ENCODE peak calls at places on chromosome 3, in seven cellular contexts. L is cardiac fibroblast, R is BJ, Y is transverse colon, E is IMR-90, Z is prostate gland, Q is neural progenitor cell. N is an unnamed sample.

GRCh38 chr3:143121240-143122088 is 1.9 kb downstream of the CHST2 start:
- DNase-seq in E (peak), Y (peak), Z (peak), L (peak), Q (no peak), R (peak), N (no peak)

GRCh38 chr3:31653464-31653863 is 120.7 kb downstream of the STT3B start:
- DNase-seq in R (no peak), L (no peak), Y (no peak), Z (no peak), E (no peak), Q (no peak), N (no peak)

GRCh38 chr3:142993958-142994442 is 7.4 kb upstream of the U2SURP start:
- DNase-seq in Q (peak), E (peak), Y (peak), R (no peak), L (peak), Z (no peak), N (peak)

GRCh38 chr3:72960812-72961518 is 35.6 kb upstream of the PPP4R2 start:
- DNase-seq in Q (no peak), E (peak), Z (no peak), Y (peak), R (no peak), L (peak), N (no peak)

GRCh38 chr3:99984668-99985067 is 129.6 kb downstream of the FILIP1L start:
- DNase-seq in Y (no peak), E (no peak), Z (no peak), Q (no peak), L (no peak), R (no peak), N (no peak)

GRCh38 chr3:119974666-119975065 is 119.6 kb downstream of the GSK3B start:
- DNase-seq in Z (no peak), E (no peak), L (no peak), R (no peak), Y (no peak), Q (no peak), N (no peak)

GRCh38 chr3:144272715-144273114 is 301.1 kb downstream of the DIPK2A start:
- DNase-seq in R (no peak), Z (no peak), L (no peak), Q (no peak), Y (no peak), E (no peak), N (no peak)

GRCh38 chr3:127124135-127124534 is 68.8 kb upstream of the PRR23E start:
- DNase-seq in Z (no peak), E (peak), Q (peak), R (no peak), Y (no peak), L (peak), N (no peak)

GRCh38 chr3:20511863-20512262 is 325.9 kb upstream of the SGO1 start:
- DNase-seq in Z (no peak), L (peak), Q (peak), E (peak), Y (no peak), R (peak), N (peak)

GRCh38 chr3:9497821-9498565 is 55.6 kb downstream of the LHFPL4 start:
- DNase-seq in R (no peak), Z (no peak), Q (no peak), E (peak), Y (no peak), L (no peak), N (no peak)

GRCh38 chr3:35335703-35336102 is 303.6 kb upstream of the ARPP21 start:
- DNase-seq in E (no peak), L (no peak), R (no peak), Y (no peak), Z (no peak), Q (no peak), N (no peak)

GRCh38 chr3:150765949-150766720 is 3.2 kb upstream of the SIAH2 start:
- DNase-seq in R (no peak), Y (no peak), Q (peak), E (peak), L (no peak), Z (no peak), N (peak)

GRCh38 chr3:120442975-120443517 is 7.7 kb downstream of the FSTL1 start:
- DNase-seq in Y (no peak), E (no peak), R (no peak), L (no peak), Z (no peak), Q (peak), N (no peak)

GRCh38 chr3:53254190-53254809 is 1.5 kb downstream of the TKT start:
- DNase-seq in L (no peak), E (no peak), Z (no peak), Q (no peak), Y (no peak), R (no peak), N (no peak)

GRCh38 chr3:151923901-151924300 is 50.5 kb downstream of the SUCNR1 start:
- DNase-seq in L (peak), Z (no peak), Q (no peak), R (peak), E (peak), Y (no peak), N (no peak)

GRCh38 chr3:55169608-55170010 is 241.8 kb upstream of the LRTM1 start:
- DNase-seq in Q (no peak), E (peak), L (peak), Y (no peak), Z (no peak), R (peak), N (peak)

GRCh38 chr3:158727499-158728377 is 4.5 kb downstream of the RARRES1 start:
- DNase-seq in Q (peak), L (peak), R (no peak), Y (peak), Z (peak), E (peak), N (no peak)

GRCh38 chr3:60972599-60972998 is 278.7 kb downstream of the FHIT start:
- DNase-seq in L (no peak), Q (no peak), R (no peak), Y (no peak), Z (no peak), E (no peak), N (no peak)

GRCh38 chr3:49903451-49904424 is at the start of gene MST1R:
- DNase-seq in L (peak), R (no peak), Q (peak), E (no peak), Z (peak), Y (peak), N (no peak)

GRCh38 chr3:153293222-153293621 is 131.2 kb downstream of the RAP2B start:
- DNase-seq in E (peak), L (peak), Z (no peak), Y (no peak), Q (no peak), R (no peak), N (no peak)

GRCh38 chr3:54665201-54665600 is 262.7 kb downstream of the LRTM1 start:
- DNase-seq in R (no peak), Q (no peak), Y (no peak), L (no peak), E (no peak), Z (no peak), N (no peak)

GRCh38 chr3:149239357-149239936 is 17.8 kb upstream of the CP start:
- DNase-seq in R (no peak), Z (no peak), Y (no peak), E (no peak), Q (no peak), L (no peak), N (no peak)

GRCh38 chr3:177754508-177754921 is 557.2 kb upstream of the TBL1XR1 start:
- DNase-seq in E (no peak), Z (no peak), Q (no peak), L (no peak), R (no peak), Y (no peak), N (no peak)

GRCh38 chr3:161913786-161914389 is 417.3 kb downstream of the OTOL1 start:
- DNase-seq in Z (no peak), Y (no peak), R (no peak), L (peak), Q (no peak), E (peak), N (peak)

GRCh38 chr3:133882986-133883586 is 12.6 kb downstream of the RAB6B start:
- DNase-seq in R (no peak), L (no peak), Y (no peak), E (no peak), Q (no peak), Z (no peak), N (no peak)

GRCh38 chr3:17800232-17800631 is 57.8 kb upstream of the TBC1D5 start:
- DNase-seq in Q (no peak), L (no peak), Z (no peak), Y (no peak), R (no peak), E (no peak), N (no peak)

GRCh38 chr3:55322649-55323048 is 164.5 kb downstream of the WNT5A start:
- DNase-seq in E (no peak), Y (no peak), R (no peak), L (no peak), Z (no peak), Q (peak), N (no peak)

GRCh38 chr3:36730965-36731364 is 33.4 kb downstream of the DCLK3 start:
- DNase-seq in E (no peak), Q (no peak), L (no peak), Z (no peak), Y (peak), R (no peak), N (no peak)

GRCh38 chr3:160678447-160678846 is 1.5 kb downstream of the ARL14 start:
- DNase-seq in R (no peak), Q (no peak), E (no peak), Z (no peak), L (peak), Y (peak), N (no peak)

GRCh38 chr3:184174278-184174645 is 393 bp upstream of the AP2M1 start:
- DNase-seq in Y (no peak), Z (no peak), Q (no peak), E (no peak), R (no peak), L (no peak), N (no peak)
- H3K4me3 ChIP-seq in Y (no peak), Z (no peak), Q (no peak), E (no peak), R (no peak), L (no peak), N (no peak)

GRCh38 chr3:115436767-115437301 is 186.5 kb upstream of the GAP43 start:
- DNase-seq in E (peak), L (peak), R (peak), Q (peak), Y (no peak), Z (no peak), N (peak)
- TF ChIP-seq CTCF in E (peak), L (peak), R (peak), Q (no peak), Y (no peak), Z (no peak), N (peak)

GRCh38 chr3:156816091-156816793 is 9.9 kb upstream of the LEKR1 start:
- DNase-seq in Z (no peak), L (peak), E (peak), Y (peak), Q (peak), R (peak), N (no peak)

GRCh38 chr3:156816794-156817741 is 9.1 kb upstream of the LEKR1 start:
- DNase-seq in E (peak), Y (peak), R (peak), Z (peak), L (peak), Q (peak), N (peak)

GRCh38 chr3:156814295-156814694 is 11.9 kb upstream of the LEKR1 start:
- DNase-seq in E (no peak), Q (no peak), R (no peak), L (no peak), Z (no peak), Y (no peak), N (no peak)

GRCh38 chr3:156811092-156811862 is 14.9 kb upstream of the LEKR1 start:
- DNase-seq in L (no peak), Y (peak), Z (no peak), E (peak), Q (no peak), R (peak), N (peak)

GRCh38 chr3:156812521-156813335 is 13.4 kb upstream of the LEKR1 start:
- DNase-seq in R (no peak), Q (no peak), Y (no peak), L (no peak), Z (no peak), E (peak), N (no peak)
- H3K4me3 ChIP-seq in R (no peak), Q (no peak), Y (no peak), L (no peak), Z (no peak), E (no peak), N (no peak)

DNA sequence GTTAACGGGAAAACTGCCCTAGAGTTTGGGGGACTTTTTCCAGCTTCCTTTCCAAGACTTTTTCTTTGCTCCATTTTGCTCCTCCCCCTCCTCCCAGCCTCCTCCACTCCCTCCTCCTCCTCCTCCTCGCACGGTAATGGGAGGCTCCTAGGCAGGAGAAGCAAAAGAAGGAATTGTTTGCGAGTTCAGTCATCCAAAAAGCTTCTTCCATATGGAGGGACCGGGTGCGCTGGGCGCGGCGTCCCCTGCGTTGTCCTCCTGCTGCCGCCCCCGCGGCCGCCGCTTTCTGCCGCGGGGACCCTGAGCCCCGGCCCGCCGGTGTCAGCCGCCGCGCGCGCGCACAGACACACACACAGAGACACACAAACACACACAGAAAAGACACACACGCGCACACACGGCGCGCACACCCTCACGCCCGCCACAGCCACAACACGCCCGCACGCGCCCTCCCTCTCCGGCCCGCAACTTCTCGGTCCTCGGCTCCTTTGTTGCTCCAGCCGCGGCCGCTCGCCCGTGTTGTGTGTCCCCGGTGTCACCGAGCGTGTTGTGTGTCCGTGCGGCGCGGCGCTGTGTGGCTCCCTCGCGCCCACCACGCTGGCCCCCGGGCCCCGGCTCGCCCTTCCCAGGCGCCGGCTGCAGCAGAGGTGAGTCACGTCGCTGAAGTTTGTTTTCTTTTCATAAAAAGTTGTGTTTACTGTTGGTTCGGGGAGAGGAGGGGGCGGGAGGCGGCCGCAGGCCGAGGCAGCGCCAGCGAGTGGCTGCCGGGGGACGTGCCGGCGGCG is at the start of gene BOC:
- DNase-seq in Q (peak), L (peak), E (peak), Z (peak), R (no peak), Y (no peak), N (no peak)
- TF ChIP-seq CTCF in Q (peak), L (no peak), E (peak), Z (no peak), R (no peak), Y (no peak), N (no peak)

GRCh38 chr3:2098398-2099027 is at the start of gene CNTN4:
- DNase-seq in Y (peak), R (no peak), E (no peak), L (peak), Z (peak), Q (peak), N (no peak)

GRCh38 chr3:2099779-2100191 is 1.1 kb downstream of the CNTN4 start:
- DNase-seq in Y (no peak), Q (peak), E (no peak), L (no peak), Z (no peak), R (no peak), N (no peak)

GRCh38 chr3:2097641-2098191 is 950 bp upstream of the CNTN4 start:
- DNase-seq in E (no peak), R (no peak), Q (peak), L (no peak), Z (no peak), Y (peak), N (no peak)

GRCh38 chr3:2096196-2096595 is 2.5 kb upstream of the CNTN4 start:
- DNase-seq in Q (peak), Y (no peak), R (no peak), L (no peak), E (no peak), Z (no peak), N (no peak)

GRCh38 chr3:2099028-2099671 is 484 bp downstream of the CNTN4 start:
- DNase-seq in Y (peak), R (no peak), L (no peak), Q (peak), E (no peak), Z (no peak), N (no peak)
- H3K4me3 ChIP-seq in Y (peak), R (no peak), L (no peak), Q (peak), E (no peak), Z (peak), N (no peak)

GRCh38 chr3:23712656-23713559 is 92.8 kb upstream of the UBE2E1 start:
- DNase-seq in Q (peak), Z (no peak), R (peak), L (peak), Y (peak), E (peak), N (peak)
- TF ChIP-seq CTCF in Q (peak), Z (no peak), R (no peak), L (no peak), Y (no peak), E (peak), N (no peak)

N was measured in HFF-Myc.